ENCODE peak calls at places on chromosomes 13 and 19, in five cellular contexts. J, C, N, Y and F are unnamed samples.

GRCh38 chr13:60969659-60970058 is 446.0 kb downstream of the PCDH20 start:
- DNase-seq in N (no peak), C (no peak), J (no peak), Y (no peak), F (no peak)

GRCh38 chr19:2129486-2129885 is 21.9 kb downstream of the AP3D1 start:
- DNase-seq in Y (no peak), J (no peak), C (no peak), N (no peak), F (no peak)

GRCh38 chr19:58569943-58570670 is 3.0 kb downstream of the MZF1 start:
- DNase-seq in N (no peak), Y (no peak), J (peak), C (no peak), F (no peak)

GRCh38 chr19:4415352-4415751 is 12.9 kb downstream of the CHAF1A start:
- DNase-seq in C (no peak), Y (no peak), J (no peak), N (no peak), F (no peak)

GRCh38 chr19:1235625-1236538 is 1.9 kb downstream of the CBARP start:
- DNase-seq in C (peak), N (no peak), J (no peak), Y (no peak), F (peak)

GRCh38 chr19:9130965-9131364 is 4.2 kb upstream of the OR7G3 start:
- DNase-seq in Y (no peak), N (no peak), J (no peak), C (no peak), F (no peak)

GRCh38 chr13:109162248-109163051 is 533.0 kb downstream of the MYO16 start:
- DNase-seq in C (peak), N (no peak), J (peak), Y (no peak), F (no peak)

GRCh38 chr19:38375098-38375493 is 725 bp downstream of the PSMD8 start:
- DNase-seq in J (no peak), C (no peak), Y (no peak), N (peak), F (no peak)

GRCh38 chr19:47063874-47064273 is 15.4 kb upstream of the TMEM160 start:
- DNase-seq in J (no peak), N (no peak), Y (no peak), C (no peak), F (no peak)

GRCh38 chr13:93058301-93058700 is 168.3 kb upstream of the GPC6 start:
- DNase-seq in N (no peak), J (no peak), Y (no peak), C (no peak), F (no peak)

GRCh38 chr13:93882086-93882651 is 597.3 kb downstream of the DCT start:
- DNase-seq in N (no peak), J (no peak), Y (no peak), C (peak), F (no peak)

GRCh38 chr13:20044086-20044485 is 85.6 kb downstream of the ZMYM2 start:
- DNase-seq in J (no peak), C (no peak), N (no peak), Y (no peak), F (no peak)

GRCh38 chr13:44004881-44005280 is 125.2 kb downstream of the LACC1 start:
- DNase-seq in C (peak), N (no peak), Y (peak), J (no peak), F (no peak)

GRCh38 chr13:101289764-101290163 is 126.5 kb downstream of the NALCN start:
- DNase-seq in J (peak), N (peak), Y (no peak), C (peak), F (no peak)

GRCh38 chr13:36421447-36421846 is 10.8 kb upstream of the CCNA1 start:
- DNase-seq in J (peak), Y (no peak), C (no peak), N (no peak), F (no peak)

GRCh38 chr13:40120781-40121180 is 465.3 kb downstream of the COG6 start:
- DNase-seq in J (no peak), Y (no peak), C (no peak), N (no peak), F (no peak)

GRCh38 chr19:58497634-58498170 is 14.1 kb downstream of the SLC27A5 start:
- DNase-seq in Y (no peak), N (no peak), C (no peak), J (no peak), F (no peak)